ENCODE peak calls at places on chromosomes 11 and 22, in eight cellular contexts. X is T-helper 9 cell; O is activated CD4-positive, alpha-beta T cell treated with anti-CD3 and anti-CD28 coated beads, Interleukin-2, amount 50 U/mL, for 48 hours; G is NCI-H1694; B is brain microvascular endothelial cell; T is SW 1271; V is T-helper 17 cell; M is activated naive CD4-positive, alpha-beta T cell. R is an unnamed sample.

GRCh38 chr11:59802639-59803176 is 7.9 kb downstream of the MRPL16 start:
- DNase-seq in X (peak), O (no peak), G (peak), B (peak), T (no peak), V (no peak), M (no peak), R (no peak)

GRCh38 chr11:18106688-18107087 is 806 bp upstream of the SAAL1 start:
- DNase-seq in X (no peak), O (no peak), G (no peak), B (no peak), T (no peak), V (no peak), M (no peak), R (no peak)

GRCh38 chr11:67420147-67420645 is 4.7 kb downstream of the CARNS1 start:
- DNase-seq in X (no peak), O (no peak), G (no peak), B (no peak), T (no peak), V (no peak), M (no peak), R (no peak)

GRCh38 chr11:78050964-78051831 is 12.5 kb upstream of the THRSP start:
- DNase-seq in X (no peak), O (no peak), G (no peak), B (peak), T (no peak), V (no peak), M (no peak), R (no peak)

GRCh38 chr11:134566311-134566710 is 154.3 kb upstream of the B3GAT1 start:
- DNase-seq in X (no peak), O (no peak), G (no peak), B (no peak), T (no peak), V (no peak), M (no peak), R (no peak)

GRCh38 chr22:42743501-42743991 is 22.9 kb upstream of the A4GALT start:
- DNase-seq in X (no peak), O (no peak), G (no peak), B (peak), T (no peak), V (no peak), M (no peak), R (no peak)

GRCh38 chr22:44549701-44550100 is 51.7 kb upstream of the RTL6 start:
- DNase-seq in X (no peak), O (no peak), G (no peak), B (no peak), T (no peak), V (no peak), M (no peak), R (no peak)

GRCh38 chr11:11740081-11740702 is 101.6 kb upstream of the USP47 start:
- DNase-seq in X (no peak), O (no peak), G (no peak), B (no peak), T (no peak), V (no peak), M (no peak), R (no peak)

GRCh38 chr11:4636136-4636535 is 1.1 kb upstream of the OR51D1 start:
- DNase-seq in X (no peak), O (no peak), G (no peak), B (no peak), T (no peak), V (no peak), M (no peak), R (no peak)

GRCh38 chr11:57527056-57527631 is 3.4 kb downstream of the TIMM10 start:
- DNase-seq in X (peak), O (peak), G (peak), B (peak), T (no peak), V (peak), M (peak), R (peak)

GRCh38 chr22:12601870-12602779 is 2925.9 kb upstream of the OR11H1 start:
- DNase-seq in X (no peak), O (no peak), G (no peak), B (no peak), T (no peak), V (peak), M (no peak), R (no peak)

GRCh38 chr22:17121235-17122195 is at the start of gene TMEM121B:
- DNase-seq in X (no peak), O (peak), G (peak), B (peak), T (no peak), V (no peak), M (no peak), R (no peak)

GRCh38 chr22:44870021-44870420 is 117.6 kb downstream of the ARHGAP8 start:
- DNase-seq in X (no peak), O (no peak), G (no peak), B (no peak), T (no peak), V (no peak), M (no peak), R (no peak)

GRCh38 chr11:123516238-123516637 is 86.2 kb downstream of the GRAMD1B start:
- DNase-seq in X (no peak), O (no peak), G (no peak), B (no peak), T (no peak), V (no peak), M (no peak), R (no peak)

GRCh38 chr11:96241351-96241841 is 101.6 kb downstream of the MAML2 start:
- DNase-seq in X (no peak), O (no peak), G (no peak), B (no peak), T (no peak), V (no peak), M (no peak), R (no peak)

R was measured in effector CD8-positive, alpha-beta T cell.